ENCODE peak calls at places on chromosomes 3 and 15, in six cellular contexts. O is GM23248; V is cardiac muscle cell; J is effector CD4-positive, alpha-beta T cell; X is EL; H is hypothalamus. U is an unnamed sample.

GRCh38 chr3:33077976-33078375 is 19.0 kb downstream of the GLB1 start:
- DNase-seq in H (no peak), O (no peak), V (no peak), J (no peak), X (no peak), U (no peak)

GRCh38 chr15:98658831-98659699 is 10.7 kb downstream of the IGF1R start:
- DNase-seq in O (peak), J (peak), H (peak), V (peak), X (peak), U (peak)

GRCh38 chr3:72447059-72447946 is 400.9 kb downstream of the SHQ1 start:
- DNase-seq in V (peak), X (peak), O (peak), H (peak), J (peak), U (peak)

GRCh38 chr3:115697263-115698053 is 74.1 kb downstream of the GAP43 start:
- DNase-seq in O (peak), J (no peak), X (no peak), V (no peak), H (no peak), U (no peak)

GRCh38 chr3:141407043-141407442 is 38.7 kb downstream of the ZBTB38 start:
- DNase-seq in J (no peak), V (peak), X (peak), H (no peak), O (peak), U (peak)

GRCh38 chr3:128800241-128801187 is 74.5 kb downstream of the RAB7A start:
- DNase-seq in X (no peak), O (no peak), J (no peak), V (no peak), H (peak), U (no peak)

GRCh38 chr15:62850318-62850717 is 192.2 kb upstream of the TPM1 start:
- DNase-seq in H (no peak), V (no peak), J (no peak), O (no peak), X (no peak), U (no peak)

GRCh38 chr3:27138562-27138961 is 230.6 kb downstream of the NEK10 start:
- DNase-seq in V (no peak), H (no peak), X (no peak), J (no peak), O (no peak), U (no peak)

GRCh38 chr3:55826731-55827496 is 339.8 kb upstream of the WNT5A start:
- DNase-seq in J (no peak), H (no peak), V (peak), O (peak), X (peak), U (peak)

GRCh38 chr3:135891121-135891520 is 74.4 kb upstream of the PPP2R3A start:
- DNase-seq in H (no peak), O (no peak), X (no peak), V (no peak), J (no peak), U (peak)

GRCh38 chr3:45442679-45443214 is 54.4 kb downstream of the LARS2 start:
- DNase-seq in H (no peak), O (no peak), X (no peak), V (no peak), J (no peak), U (no peak)

GRCh38 chr3:58690490-58690889 is 23.9 kb upstream of the FAM3D start:
- DNase-seq in H (no peak), J (no peak), O (no peak), X (no peak), V (no peak), U (no peak)

GRCh38 chr3:108281670-108282069 is 14.7 kb upstream of the HHLA2 start:
- DNase-seq in X (no peak), H (no peak), V (no peak), J (no peak), O (no peak), U (no peak)

GRCh38 chr15:68502398-68502901 is 70.5 kb upstream of the ITGA11 start:
- DNase-seq in V (no peak), J (no peak), X (no peak), O (no peak), H (no peak), U (no peak)

GRCh38 chr3:121661376-121661775 is 673 bp upstream of the HCLS1 start:
- DNase-seq in X (no peak), H (no peak), O (no peak), V (no peak), J (no peak), U (no peak)

GRCh38 chr15:51108933-51109550 is 14.3 kb upstream of the TNFAIP8L3 start:
- DNase-seq in V (peak), O (peak), H (no peak), X (peak), J (no peak), U (peak)

GRCh38 chr15:50182233-50183013 is 427 bp downstream of the SLC27A2 start:
- DNase-seq in V (peak), H (no peak), O (peak), J (peak), X (peak), U (peak)

GRCh38 chr3:44318929-44319328 is 19.6 kb upstream of the TCAIM start:
- DNase-seq in H (no peak), J (no peak), X (no peak), O (no peak), V (no peak), U (no peak)

GRCh38 chr15:31005660-31006059 is 14.2 kb upstream of the MTMR10 start:
- DNase-seq in V (no peak), X (no peak), H (no peak), J (no peak), O (no peak), U (no peak)

GRCh38 chr15:34376856-34377255 is 9.9 kb upstream of the LPCAT4 start:
- DNase-seq in H (no peak), V (no peak), J (no peak), X (no peak), O (no peak), U (no peak)

GRCh38 chr3:66037330-66037985 is 1.3 kb downstream of the MAGI1 start:
- DNase-seq in V (peak), X (peak), H (peak), J (no peak), O (peak), U (peak)

GRCh38 chr3:45968706-45969105 is 25.4 kb downstream of the CXCR6 start:
- DNase-seq in J (no peak), X (peak), O (peak), V (peak), H (no peak), U (peak)

GRCh38 chr15:70200511-70200991 is 102.8 kb upstream of the TLE3 start:
- DNase-seq in X (no peak), O (peak), V (peak), J (no peak), H (no peak), U (no peak)

GRCh38 chr15:101579766-101580165 is 72.4 kb downstream of the TM2D3 start:
- DNase-seq in H (no peak), J (no peak), X (peak), V (no peak), O (peak), U (peak)

GRCh38 chr15:63372018-63372705 is 9.5 kb downstream of the CA12 start:
- DNase-seq in O (peak), X (peak), V (peak), J (no peak), H (no peak), U (peak)

GRCh38 chr15:58498821-58499580 is 67.2 kb downstream of the LIPC start:
- DNase-seq in V (peak), X (peak), J (no peak), O (peak), H (no peak), U (peak)

GRCh38 chr15:34436956-34437442 is 609 bp downstream of the GOLGA8A start:
- DNase-seq in V (peak), J (peak), O (peak), H (peak), X (peak), U (peak)

GRCh38 chr3:161031134-161031533 is 74.0 kb downstream of the B3GALNT1 start:
- DNase-seq in J (no peak), O (no peak), V (no peak), X (no peak), H (no peak), U (no peak)

GRCh38 chr3:20080956-20081554 is 40.8 kb downstream of the KAT2B start:
- DNase-seq in H (peak), X (no peak), J (no peak), O (no peak), V (no peak), U (peak)

GRCh38 chr15:77040673-77041072 is 30.2 kb downstream of the TSPAN3 start:
- DNase-seq in H (no peak), O (no peak), V (no peak), X (no peak), J (no peak), U (no peak)

GRCh38 chr3:27914199-27914598 is 192.1 kb upstream of the EOMES start:
- DNase-seq in J (no peak), X (peak), V (peak), O (peak), H (no peak), U (peak)

GRCh38 chr15:65092046-65092770 is 15.7 kb downstream of the KBTBD13 start:
- DNase-seq in V (no peak), J (no peak), O (no peak), X (no peak), H (no peak), U (no peak)

GRCh38 chr3:153165211-153165815 is 3.3 kb downstream of the RAP2B start:
- DNase-seq in X (peak), J (no peak), H (no peak), V (peak), O (peak), U (peak)

GRCh38 chr3:99970198-99970597 is 144.1 kb downstream of the FILIP1L start:
- DNase-seq in X (no peak), J (no peak), V (no peak), H (no peak), O (no peak), U (no peak)

GRCh38 chr3:30811174-30811795 is 83.2 kb downstream of the GADL1 start:
- DNase-seq in H (no peak), J (no peak), O (no peak), X (no peak), V (no peak), U (no peak)

GRCh38 chr3:141412087-141412935 is 44.0 kb downstream of the ZBTB38 start:
- DNase-seq in O (peak), X (peak), H (peak), J (peak), V (peak), U (peak)

GRCh38 chr15:63015618-63016017 is 26.9 kb upstream of the TPM1 start:
- DNase-seq in J (no peak), O (peak), V (peak), X (peak), H (no peak), U (peak)

GRCh38 chr15:68503791-68504720 is 72.1 kb upstream of the ITGA11 start:
- DNase-seq in J (no peak), X (peak), O (no peak), V (peak), H (no peak), U (peak)

U was measured in fibroblast of mammary gland.